ENCODE peak calls at places on chromosomes 7 and 10, in five cellular contexts. M, W, U, T and Z are unnamed samples.

GRCh38 chr10:100101526-100102076 is 19.9 kb upstream of the CPN1 start:
- DNase-seq in W (no peak), U (no peak), M (no peak), T (no peak), Z (no peak)

GRCh38 chr7:141702047-141702567 is at the start of gene DENND11:
- DNase-seq in W (no peak), U (no peak), M (peak), T (no peak), Z (peak)

GRCh38 chr7:44798649-44799275 is 2.3 kb downstream of the PPIA start:
- DNase-seq in W (no peak), M (no peak), T (no peak), U (no peak), Z (no peak)

GRCh38 chr7:139078911-139079310 is 30.6 kb downstream of the ZC3HAV1 start:
- DNase-seq in M (no peak), W (no peak), T (no peak), U (no peak), Z (no peak)

GRCh38 chr10:75612904-75613684 is 181.7 kb downstream of the LRMDA start:
- DNase-seq in M (no peak), U (no peak), T (no peak), W (no peak), Z (no peak)

GRCh38 chr7:40297741-40298311 is 163.0 kb downstream of the SUGCT start:
- DNase-seq in W (no peak), U (no peak), T (no peak), M (no peak), Z (no peak)

GRCh38 chr10:71696635-71697326 is 22.8 kb downstream of the C10orf105 start:
- DNase-seq in T (no peak), M (peak), U (peak), W (peak), Z (peak)

GRCh38 chr10:95233377-95234034 is 39.5 kb downstream of the ACSM6 start:
- DNase-seq in T (no peak), W (no peak), M (no peak), U (no peak), Z (no peak)

GRCh38 chr7:157845203-157845810 is 508.5 kb downstream of the DNAJB6 start:
- DNase-seq in W (no peak), M (no peak), T (peak), U (peak), Z (no peak)

GRCh38 chr7:124171068-124171467 is 138.2 kb upstream of the TMEM229A start:
- DNase-seq in T (peak), M (no peak), W (no peak), U (no peak), Z (no peak)

GRCh38 chr10:126969310-126969709 is 64.1 kb downstream of the DOCK1 start:
- DNase-seq in W (no peak), T (peak), M (no peak), U (no peak), Z (no peak)

GRCh38 chr10:91163269-91163708 is 57.2 kb upstream of the PCGF5 start:
- DNase-seq in W (peak), U (peak), T (peak), M (peak), Z (peak)

GRCh38 chr7:44313016-44313415 is 12.4 kb downstream of the CAMK2B start:
- DNase-seq in U (no peak), M (no peak), T (no peak), W (no peak), Z (no peak)

GRCh38 chr7:42227523-42227922 is 9.5 kb downstream of the GLI3 start:
- DNase-seq in M (no peak), U (no peak), W (no peak), T (no peak), Z (no peak)

GRCh38 chr10:118721005-118721876 is 33.5 kb downstream of the CACUL1 start:
- DNase-seq in T (peak), U (peak), W (peak), M (no peak), Z (no peak)

GRCh38 chr7:20153999-20154398 is 63.2 kb downstream of the MACC1 start:
- DNase-seq in W (no peak), U (no peak), T (no peak), M (no peak), Z (no peak)

GRCh38 chr10:99979066-99979685 is 30.6 kb downstream of the DNMBP start:
- DNase-seq in T (no peak), U (no peak), M (no peak), W (no peak), Z (no peak)

GRCh38 chr10:79380918-79381775 is 33.9 kb downstream of the PPIF start:
- DNase-seq in T (no peak), W (no peak), M (peak), U (no peak), Z (no peak)

GRCh38 chr10:15461353-15462108 is 90.4 kb upstream of the FAM171A1 start:
- DNase-seq in T (peak), M (no peak), U (peak), W (no peak), Z (no peak)

GRCh38 chr7:5578441-5579024 is 154.9 kb upstream of the TNRC18 start:
- DNase-seq in M (no peak), U (no peak), W (no peak), T (no peak), Z (no peak)

GRCh38 chr7:1987084-1987535 is 245.6 kb downstream of the MAD1L1 start:
- DNase-seq in T (no peak), M (peak), W (no peak), U (no peak), Z (no peak)

GRCh38 chr7:30979027-30979426 is 15.3 kb downstream of the GHRHR start:
- DNase-seq in T (no peak), U (no peak), W (no peak), M (no peak), Z (no peak)

GRCh38 chr10:16258476-16259040 is 178.3 kb upstream of the PTER start:
- DNase-seq in U (no peak), T (no peak), M (no peak), W (no peak), Z (no peak)

GRCh38 chr10:115417585-115418265 is 324.6 kb downstream of the ATRNL1 start:
- DNase-seq in M (no peak), W (no peak), T (peak), U (no peak), Z (no peak)

GRCh38 chr7:73701357-73701995 is 18.0 kb downstream of the STX1A start:
- DNase-seq in W (no peak), M (no peak), U (no peak), T (peak), Z (no peak)

GRCh38 chr7:95725170-95725569 is 47.2 kb upstream of the DYNC1I1 start:
- DNase-seq in W (no peak), T (no peak), M (no peak), U (no peak), Z (no peak)

GRCh38 chr7:105759670-105760548 is 116.5 kb downstream of the ATXN7L1 start:
- DNase-seq in U (peak), W (no peak), M (no peak), T (peak), Z (no peak)

GRCh38 chr7:100803398-100804161 is 23.7 kb downstream of the EPHB4 start:
- DNase-seq in M (peak), T (no peak), U (peak), W (no peak), Z (no peak)

GRCh38 chr7:112009081-112009480 is 197.1 kb downstream of the DOCK4 start:
- DNase-seq in M (no peak), U (no peak), W (no peak), T (no peak), Z (no peak)

GRCh38 chr10:14191871-14192270 is 138.9 kb downstream of the FRMD4A start:
- DNase-seq in M (no peak), U (no peak), T (no peak), W (no peak), Z (no peak)

GRCh38 chr10:30718877-30719268 is 89.3 kb upstream of the LYZL2 start:
- DNase-seq in W (no peak), U (no peak), M (no peak), T (no peak), Z (no peak)

GRCh38 chr7:22858640-22859561 is 36.3 kb upstream of the TOMM7 start:
- DNase-seq in M (no peak), T (peak), W (no peak), U (no peak), Z (no peak)

GRCh38 chr7:148944935-148945934 is 61.1 kb upstream of the EZH2 start:
- DNase-seq in M (no peak), U (no peak), T (no peak), W (no peak), Z (no peak)

GRCh38 chr10:3933733-3934132 is 148.7 kb upstream of the KLF6 start:
- DNase-seq in U (no peak), M (no peak), W (no peak), T (no peak), Z (no peak)